ENCODE peak calls at places on chromosomes 13 and 19, in eight cellular contexts. One of them, this sample, is unnamed.

GRCh38 chr19:49447485-49448431 is 3.9 kb downstream of the PIH1D1 start:
- DNase-seq in Right ventricle myocardium superior: peak; percentile 71
- DNase-seq in CD8-positive, alpha-beta memory T cell: no peak
- DNase-seq in neural crest cell: no peak
- DNase-seq in AG10803: no peak
- DNase-seq in stimulated activated CD8-positive, alpha-beta memory T cell treated with anti-CD3 and anti-CD28 coated beads, Interleukin-7, amount 100 ng/mL, for 1 hour: no peak
- DNase-seq in IMR-90: peak; percentile 8
- DNase-seq in dorsolateral prefrontal cortex: no peak
- DNase-seq in this sample: no peak

GRCh38 chr13:26629260-26629659 is 71.8 kb downstream of the WASF3 start:
- DNase-seq in IMR-90: no peak
- DNase-seq in Right ventricle myocardium superior: no peak
- DNase-seq in neural crest cell: no peak
- DNase-seq in CD8-positive, alpha-beta memory T cell: no peak
- DNase-seq in dorsolateral prefrontal cortex: no peak
- DNase-seq in stimulated activated CD8-positive, alpha-beta memory T cell treated with anti-CD3 and anti-CD28 coated beads, Interleukin-7, amount 100 ng/mL, for 1 hour: no peak
- DNase-seq in AG10803: peak; percentile 3
- DNase-seq in this sample: no peak

GRCh38 chr13:28817204-28817603 is 2.9 kb upstream of the MTUS2 start:
- DNase-seq in AG10803: no peak
- DNase-seq in Right ventricle myocardium superior: no peak
- DNase-seq in neural crest cell: no peak
- DNase-seq in stimulated activated CD8-positive, alpha-beta memory T cell treated with anti-CD3 and anti-CD28 coated beads, Interleukin-7, amount 100 ng/mL, for 1 hour: no peak
- DNase-seq in dorsolateral prefrontal cortex: no peak
- DNase-seq in IMR-90: no peak
- DNase-seq in CD8-positive, alpha-beta memory T cell: no peak
- DNase-seq in this sample: no peak

GRCh38 chr13:79090552-79091159 is 315.4 kb downstream of the RBM26 start:
- DNase-seq in stimulated activated CD8-positive, alpha-beta memory T cell treated with anti-CD3 and anti-CD28 coated beads, Interleukin-7, amount 100 ng/mL, for 1 hour: no peak
- DNase-seq in CD8-positive, alpha-beta memory T cell: no peak
- DNase-seq in IMR-90: no peak
- DNase-seq in AG10803: no peak
- DNase-seq in Right ventricle myocardium superior: no peak
- DNase-seq in dorsolateral prefrontal cortex: no peak
- DNase-seq in neural crest cell: no peak
- DNase-seq in this sample: no peak

GRCh38 chr13:86562876-86563275 is 763.7 kb upstream of the SLITRK6 start:
- DNase-seq in IMR-90: no peak
- DNase-seq in dorsolateral prefrontal cortex: no peak
- DNase-seq in stimulated activated CD8-positive, alpha-beta memory T cell treated with anti-CD3 and anti-CD28 coated beads, Interleukin-7, amount 100 ng/mL, for 1 hour: no peak
- DNase-seq in neural crest cell: no peak
- DNase-seq in CD8-positive, alpha-beta memory T cell: no peak
- DNase-seq in Right ventricle myocardium superior: no peak
- DNase-seq in AG10803: no peak
- DNase-seq in this sample: no peak

GRCh38 chr19:17610384-17610783 is 54.9 kb downstream of the COLGALT1 start:
- DNase-seq in stimulated activated CD8-positive, alpha-beta memory T cell treated with anti-CD3 and anti-CD28 coated beads, Interleukin-7, amount 100 ng/mL, for 1 hour: no peak
- DNase-seq in IMR-90: peak; percentile 14
- DNase-seq in neural crest cell: no peak
- DNase-seq in Right ventricle myocardium superior: no peak
- DNase-seq in AG10803: no peak
- DNase-seq in dorsolateral prefrontal cortex: no peak
- DNase-seq in CD8-positive, alpha-beta memory T cell: no peak
- DNase-seq in this sample: no peak

GRCh38 chr19:46383846-46384245 is 29.5 kb downstream of the CCDC8 start:
- DNase-seq in AG10803: no peak
- DNase-seq in IMR-90: no peak
- DNase-seq in neural crest cell: no peak
- DNase-seq in Right ventricle myocardium superior: no peak
- DNase-seq in stimulated activated CD8-positive, alpha-beta memory T cell treated with anti-CD3 and anti-CD28 coated beads, Interleukin-7, amount 100 ng/mL, for 1 hour: no peak
- DNase-seq in CD8-positive, alpha-beta memory T cell: no peak
- DNase-seq in dorsolateral prefrontal cortex: no peak
- DNase-seq in this sample: no peak

GRCh38 chr13:113902956-113903355 is 39.1 kb upstream of the GAS6 start:
- DNase-seq in IMR-90: no peak
- DNase-seq in neural crest cell: no peak
- DNase-seq in dorsolateral prefrontal cortex: peak; percentile 14
- DNase-seq in stimulated activated CD8-positive, alpha-beta memory T cell treated with anti-CD3 and anti-CD28 coated beads, Interleukin-7, amount 100 ng/mL, for 1 hour: no peak
- DNase-seq in AG10803: no peak
- DNase-seq in CD8-positive, alpha-beta memory T cell: no peak
- DNase-seq in Right ventricle myocardium superior: no peak
- DNase-seq in this sample: no peak

GRCh38 chr19:12782424-12783225 is 7.3 kb upstream of the HOOK2 start:
- DNase-seq in dorsolateral prefrontal cortex: peak; percentile 96
- DNase-seq in CD8-positive, alpha-beta memory T cell: peak; percentile 92
- DNase-seq in IMR-90: peak; percentile 85
- DNase-seq in neural crest cell: peak; percentile 62
- DNase-seq in Right ventricle myocardium superior: peak; percentile 95
- DNase-seq in stimulated activated CD8-positive, alpha-beta memory T cell treated with anti-CD3 and anti-CD28 coated beads, Interleukin-7, amount 100 ng/mL, for 1 hour: peak; percentile 77
- DNase-seq in AG10803: peak; percentile 83
- DNase-seq in this sample: peak; percentile 89

GRCh38 chr19:31629936-31630335 is 280.7 kb upstream of the TSHZ3 start:
- DNase-seq in dorsolateral prefrontal cortex: no peak
- DNase-seq in AG10803: no peak
- DNase-seq in neural crest cell: no peak
- DNase-seq in CD8-positive, alpha-beta memory T cell: no peak
- DNase-seq in Right ventricle myocardium superior: no peak
- DNase-seq in stimulated activated CD8-positive, alpha-beta memory T cell treated with anti-CD3 and anti-CD28 coated beads, Interleukin-7, amount 100 ng/mL, for 1 hour: no peak
- DNase-seq in IMR-90: no peak
- DNase-seq in this sample: no peak

GRCh38 chr19:18878858-18879578 is 16.9 kb downstream of the CERS1 start:
- DNase-seq in Right ventricle myocardium superior: no peak
- DNase-seq in neural crest cell: no peak
- DNase-seq in IMR-90: no peak
- DNase-seq in dorsolateral prefrontal cortex: no peak
- DNase-seq in AG10803: no peak
- DNase-seq in stimulated activated CD8-positive, alpha-beta memory T cell treated with anti-CD3 and anti-CD28 coated beads, Interleukin-7, amount 100 ng/mL, for 1 hour: no peak
- DNase-seq in CD8-positive, alpha-beta memory T cell: no peak
- DNase-seq in this sample: no peak

GRCh38 chr19:49297403-49297802 is 27.6 kb downstream of the SLC6A16 start:
- DNase-seq in Right ventricle myocardium superior: no peak
- DNase-seq in CD8-positive, alpha-beta memory T cell: no peak
- DNase-seq in stimulated activated CD8-positive, alpha-beta memory T cell treated with anti-CD3 and anti-CD28 coated beads, Interleukin-7, amount 100 ng/mL, for 1 hour: no peak
- DNase-seq in dorsolateral prefrontal cortex: no peak
- DNase-seq in neural crest cell: no peak
- DNase-seq in AG10803: peak; percentile 14
- DNase-seq in IMR-90: peak; percentile 79
- DNase-seq in this sample: no peak

GRCh38 chr19:56566904-56567273 is 379 bp upstream of the ZNF470 start:
- DNase-seq in Right ventricle myocardium superior: peak; percentile 78
- DNase-seq in dorsolateral prefrontal cortex: peak; percentile 71
- DNase-seq in AG10803: no peak
- DNase-seq in CD8-positive, alpha-beta memory T cell: no peak
- DNase-seq in IMR-90: no peak
- DNase-seq in stimulated activated CD8-positive, alpha-beta memory T cell treated with anti-CD3 and anti-CD28 coated beads, Interleukin-7, amount 100 ng/mL, for 1 hour: no peak
- DNase-seq in neural crest cell: peak; percentile 32
- DNase-seq in this sample: peak; percentile 50

GRCh38 chr19:3108775-3109174 is 14.6 kb downstream of the GNA11 start:
- DNase-seq in dorsolateral prefrontal cortex: no peak
- DNase-seq in AG10803: peak; percentile 51
- DNase-seq in neural crest cell: peak; percentile 65
- DNase-seq in Right ventricle myocardium superior: peak; percentile 73
- DNase-seq in IMR-90: peak; percentile 50
- DNase-seq in CD8-positive, alpha-beta memory T cell: peak; percentile 57
- DNase-seq in stimulated activated CD8-positive, alpha-beta memory T cell treated with anti-CD3 and anti-CD28 coated beads, Interleukin-7, amount 100 ng/mL, for 1 hour: peak; percentile 46
- DNase-seq in this sample: no peak